ENCODE peak calls at places on chromosomes 4 and X, in eight cellular contexts. U is upper lobe of right lung, J is lower lobe of right lung, T is tibial artery, W is fibroblast of lung, B is stomach, H is kidney, D is psoas muscle. N is an unnamed sample. For H3K4me1 and H3K36me3, the result is how much of the 10 kb centered on the place peaks cover.

GRCh38 chr4:69126030-69126429 is 29.8 kb downstream of the UGT2B7 start:
- DNase-seq in U (no peak), J (no peak), D (no peak), B (no peak), T (no peak), H (no peak), W (no peak), N (no peak)

GRCh38 chr4:49032440-49033161 is 46.5 kb downstream of the CWH43 start:
- DNase-seq in T (no peak), H (no peak), W (no peak), U (no peak), B (no peak), D (no peak), J (no peak), N (no peak)

GRCh38 chr4:62431513-62431912 is 1231.4 kb downstream of the ADGRL3 start:
- DNase-seq in J (no peak), U (no peak), T (no peak), W (no peak), D (no peak), H (no peak), B (no peak), N (no peak)

GRCh38 chr4:7416745-7417432 is 17.8 kb downstream of the PSAPL1 start:
- DNase-seq in T (no peak), H (no peak), B (peak), W (no peak), J (no peak), U (peak), D (no peak), N (peak)

GRCh38 chr4:23084559-23085248 is 392.0 kb downstream of the GBA3 start:
- DNase-seq in H (no peak), J (no peak), W (peak), D (no peak), T (no peak), U (no peak), B (no peak), N (no peak)

GRCh38 chr4:67459164-67459563 is 86.1 kb downstream of the CENPC start:
- DNase-seq in J (no peak), U (no peak), B (no peak), H (no peak), D (no peak), T (no peak), W (no peak), N (no peak)

GRCh38 chr4:101393256-101393655 is 45.9 kb upstream of the PPP3CA start:
- DNase-seq in D (no peak), T (no peak), H (no peak), U (no peak), W (peak), J (no peak), B (no peak), N (no peak)

GRCh38 chr4:32349026-32349425 is 1628.9 kb downstream of the PCDH7 start:
- DNase-seq in D (no peak), U (no peak), H (no peak), B (no peak), J (no peak), W (no peak), T (no peak), N (no peak)

GRCh38 chrX:115332832-115333231 is 43.3 kb downstream of the LUZP4 start:
- DNase-seq in D (no peak), B (no peak), H (no peak), J (no peak), T (peak), W (peak), U (no peak), N (no peak)

GRCh38 chr4:38281416-38282071 is 321.3 kb downstream of the PTTG2 start:
- DNase-seq in U (no peak), H (no peak), W (peak), T (no peak), J (no peak), B (no peak), D (no peak), N (no peak)

GRCh38 chr4:127400736-127401346 is 231.9 kb upstream of the INTU start:
- DNase-seq in W (peak), T (peak), U (no peak), H (no peak), B (peak), J (no peak), D (peak), N (peak)

GRCh38 chr4:20577702-20578101 is 122.6 kb upstream of the PACRGL start:
- DNase-seq in J (no peak), B (no peak), H (no peak), U (no peak), W (no peak), T (no peak), D (no peak), N (no peak)

GRCh38 chr4:100582146-100582545 is 64.3 kb upstream of the EMCN start:
- DNase-seq in U (no peak), W (no peak), T (no peak), H (no peak), J (no peak), D (peak), B (no peak), N (no peak)

GRCh38 chrX:131067846-131068745 is 9.9 kb downstream of the ARHGAP36 start:
- DNase-seq in W (no peak), H (no peak), J (no peak), B (no peak), D (no peak), T (no peak), U (no peak), N (no peak)

GRCh38 chr4:3517731-3518510 is 14.3 kb downstream of the LRPAP1 start:
- DNase-seq in U (no peak), T (peak), W (no peak), B (no peak), D (peak), H (peak), J (peak), N (peak)

GRCh38 chrX:96820935-96821334 is 62.8 kb upstream of the RPA4 start:
- DNase-seq in J (no peak), H (no peak), D (no peak), B (no peak), T (no peak), U (no peak), W (no peak), N (no peak)

GRCh38 chrX:31969714-31970113 is 897.9 kb upstream of the FTHL17 start:
- DNase-seq in T (no peak), U (no peak), B (no peak), D (no peak), H (no peak), J (no peak), W (no peak), N (no peak)

GRCh38 chr4:105196523-105197145 is 50.0 kb downstream of the TET2 start:
- DNase-seq in J (no peak), H (no peak), B (no peak), W (peak), U (no peak), D (no peak), T (no peak), N (no peak)
- TF ChIP-seq CTCF in J (peak), H (no peak), B (no peak), W (peak), U (peak), D (no peak), T (no peak), N (no peak)

DNA sequence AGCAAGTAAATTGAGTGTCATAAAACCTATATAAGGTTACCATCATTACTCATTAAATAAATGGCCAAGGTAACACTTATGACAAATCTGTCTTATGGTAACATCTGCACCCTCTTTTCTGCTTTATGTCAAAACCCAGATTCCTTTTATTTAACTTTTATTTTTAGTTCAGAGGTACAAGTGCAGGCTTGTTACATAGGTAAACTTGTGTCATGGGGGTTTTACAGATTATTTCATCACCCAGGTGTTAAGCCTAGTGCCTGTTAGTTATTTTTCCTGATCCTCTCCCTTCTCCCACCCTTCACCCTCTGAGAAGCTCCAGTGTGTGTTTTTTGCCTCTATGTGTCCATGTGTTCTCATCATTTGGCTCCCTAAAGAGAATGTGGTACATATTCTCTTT is 930.7 kb downstream of the CCSER1 start:
- DNase-seq in B (no peak), U (no peak), T (no peak), H (no peak), J (no peak), W (no peak), D (no peak), N (no peak)
- H3K4me1 ChIP-seq in B (under half), U (under half), T (under half), H (under half), J (under half), W (under half), D (under half), N (under half)

GRCh38 chrX:1488141-1488540 is 35.4 kb upstream of the ASMTL start:
- DNase-seq in T (no peak), B (no peak), J (no peak), W (no peak), D (no peak), H (no peak), U (no peak), N (peak)

GRCh38 chrX:1486749-1487361 is 34.1 kb upstream of the ASMTL start:
- DNase-seq in T (no peak), U (no peak), W (no peak), D (peak), H (peak), J (no peak), B (no peak), N (peak)

GRCh38 chrX:1486177-1486576 is 33.5 kb upstream of the ASMTL start:
- DNase-seq in H (no peak), D (no peak), J (no peak), T (no peak), U (peak), W (no peak), B (no peak), N (no peak)

GRCh38 chrX:1488745-1489144 is 36.0 kb upstream of the ASMTL start:
- DNase-seq in J (no peak), D (no peak), T (no peak), H (no peak), W (no peak), B (no peak), U (no peak), N (no peak)

DNA sequence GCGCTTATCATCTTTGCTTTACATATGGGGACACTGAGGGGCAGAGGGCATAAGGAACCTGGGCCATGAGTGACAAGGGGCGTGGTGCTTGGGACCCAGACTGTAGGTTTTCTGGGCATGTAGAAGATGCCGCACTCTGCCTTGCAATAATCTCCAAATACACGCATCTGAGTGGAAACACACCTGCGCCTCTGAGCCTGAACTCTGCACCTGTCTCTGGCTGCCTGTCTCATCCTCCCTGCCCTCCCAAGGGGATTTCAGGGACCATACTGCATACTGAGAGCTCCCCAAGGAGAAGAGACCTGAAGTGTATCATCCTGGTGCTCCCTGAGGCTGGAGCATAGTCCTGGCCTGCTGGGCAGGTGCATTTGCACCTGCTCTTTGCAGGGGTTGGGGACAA is 34.7 kb upstream of the ASMTL start:
- DNase-seq in D (no peak), U (no peak), B (no peak), J (no peak), H (no peak), T (no peak), W (no peak), N (no peak)
- H3K36me3 ChIP-seq in D (under half), U (under half), B (under half), J (under half), H (under half), T (under half), W (under half), N (under half)

GRCh38 chrX:53190363-53190960 is 34.5 kb downstream of the KDM5C start:
- DNase-seq in W (no peak), J (no peak), T (no peak), D (no peak), U (no peak), B (no peak), H (no peak), N (no peak)
- TF ChIP-seq CTCF in W (no peak), J (no peak), T (no peak), D (no peak), U (no peak), B (no peak), H (no peak), N (no peak)